ENCODE peak calls at places on chromosomes 6 and 20, in nine cellular contexts. Z is cardiac muscle cell, L is left colon, C is NCI-H1694 treated with DMSO at 0.1 percent for 48 hours, P is fibroblast of mammary gland, J is type B pancreatic cell, G is neural progenitor cell, D is H9, K is iris pigment epithelial cell. I is an unnamed sample.

GRCh38 chr20:3560578-3560977 is 89.8 kb downstream of the ATRN start:
- DNase-seq in Z (no peak), L (no peak), C (no peak), P (peak), J (no peak), G (no peak), D (no peak), K (peak), I (no peak)

GRCh38 chr6:129644567-129645015 is 65.4 kb downstream of the ARHGAP18 start:
- DNase-seq in Z (no peak), L (no peak), C (no peak), P (peak), J (no peak), G (no peak), D (no peak), K (peak), I (no peak)

GRCh38 chr6:150391890-150392289 is 23.1 kb downstream of the IYD start:
- DNase-seq in Z (no peak), L (no peak), C (no peak), P (peak), J (no peak), G (no peak), D (no peak), K (no peak), I (no peak)

GRCh38 chr20:49471397-49471796 is 11.1 kb downstream of the KCNB1 start:
- DNase-seq in Z (no peak), L (no peak), C (peak), P (no peak), J (no peak), G (no peak), D (no peak), K (no peak), I (no peak)

GRCh38 chr6:18509871-18510643 is 122.9 kb downstream of the RNF144B start:
- DNase-seq in Z (no peak), L (no peak), C (no peak), P (no peak), J (no peak), G (no peak), D (no peak), K (no peak), I (no peak)

GRCh38 chr6:137873273-137873762 is 6.3 kb downstream of the TNFAIP3 start:
- DNase-seq in Z (no peak), L (peak), C (no peak), P (peak), J (no peak), G (no peak), D (no peak), K (peak), I (no peak)

GRCh38 chr20:43840382-43841070 is 74.1 kb upstream of the TOX2 start:
- DNase-seq in Z (no peak), L (no peak), C (no peak), P (peak), J (no peak), G (peak), D (peak), K (peak), I (peak)

GRCh38 chr20:549720-550496 is 6.3 kb upstream of the CSNK2A1 start:
- DNase-seq in Z (no peak), L (no peak), C (no peak), P (no peak), J (no peak), G (no peak), D (no peak), K (no peak), I (no peak)

GRCh38 chr20:33852971-33853813 is 42.0 kb downstream of the CHMP4B start:
- DNase-seq in Z (no peak), L (no peak), C (no peak), P (peak), J (no peak), G (no peak), D (no peak), K (no peak), I (no peak)

GRCh38 chr20:62772994-62773858 is 23.0 kb upstream of the MRGBP start:
- DNase-seq in Z (no peak), L (no peak), C (peak), P (no peak), J (no peak), G (no peak), D (no peak), K (no peak), I (peak)

GRCh38 chr6:81683928-81684327 is 68.6 kb downstream of the TENT5A start:
- DNase-seq in Z (no peak), L (no peak), C (no peak), P (peak), J (no peak), G (no peak), D (no peak), K (peak), I (no peak)

GRCh38 chr20:1150218-1150617 is 31.8 kb downstream of the PSMF1 start:
- DNase-seq in Z (no peak), L (no peak), C (no peak), P (peak), J (no peak), G (no peak), D (no peak), K (peak), I (no peak)

GRCh38 chr6:50720623-50721022 is 7.3 kb downstream of the TFAP2D start:
- DNase-seq in Z (peak), L (no peak), C (no peak), P (peak), J (no peak), G (peak), D (peak), K (peak), I (peak)

GRCh38 chr6:56954389-56955170 is at the start of gene BEND6:
- DNase-seq in Z (peak), L (peak), C (no peak), P (peak), J (peak), G (peak), D (peak), K (peak), I (peak)

GRCh38 chr6:3239110-3239830 is 11.8 kb upstream of the TUBB2B start:
- DNase-seq in Z (no peak), L (no peak), C (no peak), P (no peak), J (no peak), G (peak), D (peak), K (no peak), I (no peak)

GRCh38 chr20:35292504-35293285 is 470 bp upstream of the FAM83C start:
- DNase-seq in Z (no peak), L (no peak), C (no peak), P (no peak), J (no peak), G (no peak), D (no peak), K (no peak), I (no peak)

GRCh38 chr6:48744948-48745347 is 634.0 kb upstream of the PTCHD4 start:
- DNase-seq in Z (no peak), L (no peak), C (no peak), P (peak), J (no peak), G (no peak), D (no peak), K (peak), I (no peak)

GRCh38 chr6:75568100-75568499 is 33.6 kb upstream of the SENP6 start:
- DNase-seq in Z (no peak), L (no peak), C (no peak), P (no peak), J (no peak), G (no peak), D (no peak), K (no peak), I (no peak)

I was measured in SJCRH30.